ENCODE peak calls at places on chromosome 21, in six cellular contexts. K is astrocyte, H is psoas muscle, V is Panc1, G is PC-3, T is heart right ventricle. W is an unnamed sample.

GRCh38 chr21:26587621-26588260 is 14.7 kb upstream of the CYYR1 start:
- DNase-seq in K (peak; percentile 57), H (no peak), V (peak; percentile 52), G (peak; percentile 91), T (no peak), W (no peak)

GRCh38 chr21:15057290-15057689 is 7.5 kb downstream of the NRIP1 start:
- DNase-seq in K (no peak), H (no peak), V (no peak), G (no peak), T (no peak), W (no peak)

GRCh38 chr21:14630556-14631069 is 84.5 kb upstream of the SAMSN1 start:
- DNase-seq in K (no peak), H (no peak), V (no peak), G (peak; percentile 21), T (no peak), W (no peak)

GRCh38 chr21:17711896-17712295 is 99.2 kb upstream of the BTG3 start:
- DNase-seq in K (no peak), H (no peak), V (no peak), G (no peak), T (no peak), W (no peak)

GRCh38 chr21:42862774-42863503 is 16.4 kb downstream of the WDR4 start:
- DNase-seq in K (no peak), H (no peak), V (no peak), G (peak; percentile 61), T (no peak), W (no peak)

GRCh38 chr21:21179619-21180336 is 181.6 kb downstream of the NCAM2 start:
- DNase-seq in K (no peak), H (no peak), V (no peak), G (no peak), T (no peak), W (no peak)

GRCh38 chr21:16522512-16522911 is 792.7 kb downstream of the USP25 start:
- DNase-seq in K (peak; percentile 78), H (no peak), V (no peak), G (no peak), T (no peak), W (peak; percentile 59)

GRCh38 chr21:42463861-42464515 is 32.0 kb downstream of the RSPH1 start:
- DNase-seq in K (peak; percentile 63), H (peak; percentile 51), V (no peak), G (peak; percentile 68), T (no peak), W (peak; percentile 13)

GRCh38 chr21:20647603-20648002 is 350.6 kb upstream of the NCAM2 start:
- DNase-seq in K (no peak), H (no peak), V (no peak), G (peak; percentile 73), T (no peak), W (no peak)

GRCh38 chr21:28975401-28975800 is 17.3 kb downstream of the LTN1 start:
- DNase-seq in K (no peak), H (no peak), V (no peak), G (no peak), T (no peak), W (no peak)

GRCh38 chr21:42905195-42905594 is 12.1 kb downstream of the NDUFV3 start:
- DNase-seq in K (no peak), H (no peak), V (no peak), G (no peak), T (no peak), W (no peak)

GRCh38 chr21:26782754-26783153 is 62.5 kb downstream of the ADAMTS1 start:
- DNase-seq in K (no peak), H (no peak), V (no peak), G (no peak), T (no peak), W (no peak)

GRCh38 chr21:15514073-15514946 is 215.5 kb upstream of the USP25 start:
- DNase-seq in K (no peak), H (no peak), V (no peak), G (no peak), T (no peak), W (no peak)

GRCh38 chr21:31142600-31142999 is 104.3 kb upstream of the KRTAP19-8 start:
- DNase-seq in K (no peak), H (no peak), V (no peak), G (peak; percentile 47), T (no peak), W (no peak)

GRCh38 chr21:34085129-34085528 is 11.8 kb downstream of the MRPS6 start:
- DNase-seq in K (no peak), H (no peak), V (no peak), G (no peak), T (no peak), W (no peak)
- H3K27ac ChIP-seq in K (no peak overlapping the region), H (no peak overlapping the region), V (no peak overlapping the region), G (no peak overlapping the region), T (no peak overlapping the region), W (no peak overlapping the region)

GRCh38 chr21:45974073-45975016 is 7.2 kb upstream of the COL6A1 start:
- DNase-seq in K (peak; percentile 76), H (peak; percentile 80), V (no peak), G (peak; percentile 74), T (peak; percentile 67), W (no peak)

GRCh38 chr21:45972716-45973474 is 8.7 kb upstream of the COL6A1 start:
- DNase-seq in K (peak; percentile 77), H (peak; percentile 93), V (no peak), G (no peak), T (peak; percentile 84), W (peak; percentile 88)

GRCh38 chr21:45976666-45977335 is 4.8 kb upstream of the COL6A1 start:
- DNase-seq in K (no peak), H (no peak), V (no peak), G (no peak), T (peak; percentile 11), W (no peak)

GRCh38 chr21:45973475-45974072 is 8.0 kb upstream of the COL6A1 start:
- DNase-seq in K (peak; percentile 69), H (peak; percentile 88), V (no peak), G (peak; percentile 86), T (peak; percentile 83), W (no peak)

DNA sequence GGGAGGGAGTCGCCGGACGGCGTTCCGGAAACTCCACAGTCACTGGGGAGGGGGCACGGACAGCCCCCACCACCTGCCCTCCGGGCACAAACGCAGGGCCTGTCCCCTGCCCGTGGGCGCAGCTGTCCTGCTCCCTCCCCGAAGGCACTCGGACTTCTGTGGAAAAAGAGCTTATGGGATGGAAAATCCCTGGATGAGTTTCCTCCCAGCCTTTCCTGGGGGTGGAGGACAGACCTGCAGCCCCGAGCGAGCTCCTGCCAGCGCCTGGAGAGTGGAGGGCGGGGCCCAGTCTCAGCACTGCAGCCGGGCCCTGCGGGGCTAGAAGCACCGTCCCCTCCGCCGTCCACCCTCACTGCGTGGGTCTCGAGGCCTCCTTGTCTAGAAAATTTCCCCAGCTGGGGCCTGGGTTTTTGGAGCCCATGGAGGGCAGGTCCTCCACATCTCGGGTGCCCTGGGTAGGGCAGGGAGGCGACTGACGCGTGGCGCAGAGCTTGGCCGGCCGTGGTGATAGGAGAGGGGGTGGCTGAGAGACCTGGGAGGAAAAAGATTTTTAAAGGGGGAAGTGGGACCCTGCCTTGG is 6.5 kb upstream of the COL6A1 start:
- DNase-seq in K (peak; percentile 45), H (peak; percentile 71), V (no peak), G (peak; percentile 70), T (peak; percentile 77), W (no peak)
- H3K4me3 ChIP-seq in K (peak overlapping the region; percentile 37), H (peak overlapping the region; percentile 68), V (no peak overlapping the region), G (peak overlapping the region; percentile 64), T (peak overlapping the region; percentile 56), W (no peak overlapping the region)

GRCh38 chr21:39882186-39882882 is 15.1 kb downstream of the PCP4 start:
- DNase-seq in K (no peak), H (no peak), V (no peak), G (no peak), T (no peak), W (no peak)
- H3K27ac ChIP-seq in K (no peak overlapping the region), H (no peak overlapping the region), V (no peak overlapping the region), G (no peak overlapping the region), T (no peak overlapping the region), W (no peak overlapping the region)

GRCh38 chr21:43938751-43939442 is 73.2 kb upstream of the TRAPPC10 start:
- DNase-seq in K (peak; percentile 34), H (peak; percentile 86), V (peak; percentile 52), G (peak; percentile 64), T (peak; percentile 78), W (peak; percentile 11)
- H3K4me3 ChIP-seq in K (peak overlapping the region; percentile 38), H (peak overlapping the region; percentile 58), V (peak overlapping the region; percentile 23), G (peak overlapping the region; percentile 52), T (peak overlapping the region; percentile 54), W (peak overlapping the region; percentile 36)

DNA sequence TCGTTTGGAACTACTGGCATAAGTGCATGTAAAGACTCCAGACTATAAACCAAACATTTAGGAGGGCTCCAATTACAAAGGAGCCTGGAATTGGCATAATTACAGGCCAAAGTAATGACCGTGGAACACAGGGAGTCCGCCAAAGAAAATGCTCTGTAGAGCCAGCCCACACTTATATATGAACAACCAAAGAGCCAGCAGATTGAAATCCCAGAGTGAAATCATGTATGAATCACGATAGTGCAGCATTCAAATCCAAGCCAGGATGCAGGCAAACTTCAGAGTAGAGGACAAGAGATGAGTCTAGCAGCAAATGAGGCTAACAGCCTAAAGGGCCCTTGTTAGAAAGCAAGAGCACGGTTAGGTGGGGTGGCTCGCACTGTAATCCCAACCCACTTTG is 13.1 kb downstream of the VPS26C start:
- DNase-seq in K (peak; percentile 17), H (no peak), V (no peak), G (no peak), T (no peak), W (peak; percentile 30)
- H3K27ac ChIP-seq in K (no peak overlapping the region), H (no peak overlapping the region), V (no peak overlapping the region), G (no peak overlapping the region), T (no peak overlapping the region), W (peak overlapping the region; percentile 49)

DNA sequence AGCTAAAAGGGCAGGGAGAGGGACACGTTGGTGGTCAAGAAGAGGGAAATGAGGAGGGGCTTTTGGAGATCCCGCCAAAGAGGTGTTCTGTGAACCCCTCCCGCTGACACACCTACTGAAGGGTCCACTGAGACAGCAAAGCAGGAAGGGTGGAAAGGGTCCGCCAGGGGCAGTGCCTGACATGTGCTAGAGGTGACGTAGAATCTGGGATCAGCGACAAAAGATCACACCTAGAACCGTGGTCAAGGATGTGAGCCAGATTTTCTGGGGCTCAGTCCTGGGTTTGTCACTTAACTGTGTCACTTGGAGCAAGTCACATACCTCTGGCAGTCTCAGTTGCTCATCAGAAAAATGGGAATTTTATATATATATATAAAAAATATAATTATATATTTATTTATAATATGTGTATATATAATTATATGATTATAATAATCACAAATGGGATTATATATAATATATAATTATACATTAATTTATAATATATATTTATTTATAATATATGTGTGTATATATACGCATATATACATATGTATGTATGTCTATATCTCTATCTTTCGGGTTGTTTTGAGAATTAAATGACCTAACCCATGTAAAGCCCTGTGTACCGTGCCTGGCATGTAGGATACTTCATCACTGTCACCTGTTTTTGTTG is 34.9 kb upstream of the ATP5PO start:
- DNase-seq in K (no peak), H (no peak), V (no peak), G (no peak), T (no peak), W (no peak)
- H3K4me3 ChIP-seq in K (no peak overlapping the region), H (no peak overlapping the region), V (no peak overlapping the region), G (no peak overlapping the region), T (no peak overlapping the region), W (no peak overlapping the region)

DNA sequence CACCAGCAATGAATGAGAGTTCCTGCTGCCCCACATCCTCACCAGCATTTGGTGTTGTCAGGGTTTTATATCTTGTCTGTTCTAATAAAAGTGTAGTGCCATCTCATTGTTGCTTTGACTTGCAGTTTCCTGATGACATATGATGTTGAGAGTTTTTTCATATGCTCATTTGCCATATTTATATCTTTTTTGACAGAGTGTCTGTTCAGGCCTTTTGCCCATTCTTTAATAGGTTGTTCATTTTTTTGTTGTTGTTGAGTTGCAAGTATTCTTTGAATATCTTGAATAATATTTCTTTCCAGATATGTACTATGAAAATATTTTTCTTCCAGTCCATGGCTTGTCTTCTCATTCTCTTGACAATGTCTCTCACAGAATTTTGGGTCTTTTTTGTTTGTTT is 111.7 kb upstream of the KCNJ15 start:
- DNase-seq in K (no peak), H (no peak), V (no peak), G (no peak), T (no peak), W (no peak)
- H3K27ac ChIP-seq in K (no peak overlapping the region), H (no peak overlapping the region), V (no peak overlapping the region), G (no peak overlapping the region), T (no peak overlapping the region), W (no peak overlapping the region)